ENCODE peak calls at places on chromosome 18, in five cellular contexts. N is HepG2, S is colonic mucosa, G is astrocyte, V is HCT116. E is an unnamed sample.

GRCh38 chr18:28359177-28359576 is 182.2 kb upstream of the CDH2 start:
- DNase-seq in N (no peak), S (no peak), G (no peak), V (no peak), E (no peak)

GRCh38 chr18:66066191-66066590 is 315.4 kb downstream of the CDH7 start:
- DNase-seq in N (no peak), S (no peak), G (no peak), V (no peak), E (no peak)

GRCh38 chr18:74495581-74496507 is at the start of gene CNDP2:
- DNase-seq in N (peak), S (peak), G (peak), V (peak), E (peak)

GRCh38 chr18:30828700-30829099 is 213.8 kb downstream of the DSC3 start:
- DNase-seq in N (no peak), S (no peak), G (no peak), V (no peak), E (peak)

GRCh38 chr18:14025306-14025940 is 106.8 kb downstream of the ZNF519 start:
- DNase-seq in N (no peak), S (peak), G (no peak), V (no peak), E (no peak)

GRCh38 chr18:48672671-48673340 is 134.0 kb downstream of the CTIF start:
- DNase-seq in N (no peak), S (no peak), G (no peak), V (no peak), E (no peak)

GRCh38 chr18:78681934-78682333 is 297.7 kb upstream of the SALL3 start:
- DNase-seq in N (no peak), S (no peak), G (no peak), V (no peak), E (no peak)

GRCh38 chr18:74268175-74268574 is 23.6 kb downstream of the CYB5A start:
- DNase-seq in N (no peak), S (no peak), G (no peak), V (no peak), E (no peak)

GRCh38 chr18:47254341-47254939 is 3.0 kb upstream of the SKOR2 start:
- DNase-seq in N (peak), S (peak), G (peak), V (no peak), E (peak)

GRCh38 chr18:48529796-48530195 is 9.0 kb upstream of the CTIF start:
- DNase-seq in N (no peak), S (no peak), G (peak), V (no peak), E (no peak)

GRCh38 chr18:47931707-47932103 is 1.2 kb upstream of the SMAD2 start:
- DNase-seq in N (no peak), S (peak), G (no peak), V (no peak), E (peak)

GRCh38 chr18:69081846-69082245 is 284.0 kb downstream of the CCDC102B start:
- DNase-seq in N (no peak), S (no peak), G (no peak), V (no peak), E (no peak)

GRCh38 chr18:47969851-47970250 is 39.4 kb upstream of the SMAD2 start:
- DNase-seq in N (no peak), S (no peak), G (peak), V (no peak), E (no peak)

GRCh38 chr18:39604836-39605235 is 2039.2 kb upstream of the CELF4 start:
- DNase-seq in N (no peak), S (no peak), G (peak), V (no peak), E (no peak)

GRCh38 chr18:74990563-74991081 is 218.3 kb downstream of the PTGR3 start:
- DNase-seq in N (no peak), S (no peak), G (peak), V (no peak), E (no peak)

GRCh38 chr18:37175727-37176126 is 346.8 kb downstream of the KIAA1328 start:
- DNase-seq in N (no peak), S (no peak), G (no peak), V (no peak), E (no peak)

GRCh38 chr18:72086421-72086820 is 457.7 kb downstream of the CBLN2 start:
- DNase-seq in N (peak), S (no peak), G (peak), V (no peak), E (peak)

GRCh38 chr18:9925369-9925768 is 11.6 kb downstream of the VAPA start:
- DNase-seq in N (no peak), S (no peak), G (peak), V (no peak), E (no peak)

GRCh38 chr18:76452357-76452756 is 42.7 kb downstream of the ZNF516 start:
- DNase-seq in N (no peak), S (no peak), G (peak), V (no peak), E (no peak)

GRCh38 chr18:13136689-13137040 is 81.9 kb upstream of the LDLRAD4 start:
- DNase-seq in N (no peak), S (no peak), G (no peak), V (no peak), E (no peak)

GRCh38 chr18:48862678-48863270 is 88.0 kb downstream of the SMAD7 start:
- DNase-seq in N (no peak), S (no peak), G (no peak), V (no peak), E (no peak)

GRCh38 chr18:820591-821170 is 8.6 kb upstream of the YES1 start:
- DNase-seq in N (no peak), S (no peak), G (no peak), V (no peak), E (no peak)

GRCh38 chr18:23855721-23856120 is 158.8 kb upstream of the TTC39C start:
- DNase-seq in N (no peak), S (no peak), G (no peak), V (no peak), E (no peak)

GRCh38 chr18:58859935-58860334 is 4.7 kb upstream of the ZNF532 start:
- DNase-seq in N (no peak), S (no peak), G (no peak), V (no peak), E (peak)

GRCh38 chr18:54255141-54255540 is 14.2 kb upstream of the POLI start:
- DNase-seq in N (no peak), S (no peak), G (no peak), V (no peak), E (no peak)

GRCh38 chr18:43129946-43130523 is 14.6 kb upstream of the RIT2 start:
- DNase-seq in N (no peak), S (no peak), G (peak), V (no peak), E (no peak)

GRCh38 chr18:80247403-80247916 is at the start of gene PARD6G:
- DNase-seq in N (peak), S (peak), G (peak), V (peak), E (peak)

GRCh38 chr18:55402731-55403405 is 185.1 kb downstream of the TCF4 start:
- DNase-seq in N (no peak), S (no peak), G (peak), V (no peak), E (no peak)

GRCh38 chr18:55403555-55403954 is 184.4 kb downstream of the TCF4 start:
- DNase-seq in N (no peak), S (no peak), G (no peak), V (no peak), E (no peak)

GRCh38 chr18:55401638-55402191 is 186.3 kb downstream of the TCF4 start:
- DNase-seq in N (peak), S (no peak), G (peak), V (no peak), E (peak)

GRCh38 chr18:55400590-55401274 is 187.3 kb downstream of the TCF4 start:
- DNase-seq in N (no peak), S (no peak), G (peak), V (no peak), E (no peak)

GRCh38 chr18:55401275-55401620 is 186.7 kb downstream of the TCF4 start:
- DNase-seq in N (no peak), S (no peak), G (peak), V (no peak), E (no peak)
- H3K9ac ChIP-seq in N (no peak), S (no peak), G (peak), V (no peak), E (no peak)

GRCh38 chr18:35114305-35114704 is 73.1 kb downstream of the MAPRE2 start:
- DNase-seq in N (no peak), S (no peak), G (no peak), V (no peak), E (no peak)

GRCh38 chr18:35117372-35117771 is 76.2 kb downstream of the MAPRE2 start:
- DNase-seq in N (no peak), S (no peak), G (no peak), V (no peak), E (no peak)

GRCh38 chr18:35117951-35118411 is 76.8 kb downstream of the MAPRE2 start:
- DNase-seq in N (no peak), S (no peak), G (peak), V (no peak), E (peak)

GRCh38 chr18:35118641-35119040 is 77.4 kb downstream of the MAPRE2 start:
- DNase-seq in N (no peak), S (no peak), G (no peak), V (no peak), E (peak)

GRCh38 chr18:35116784-35117318 is 75.6 kb downstream of the MAPRE2 start:
- DNase-seq in N (no peak), S (no peak), G (no peak), V (no peak), E (no peak)
- H3K9ac ChIP-seq in N (no peak), S (no peak), G (no peak), V (no peak), E (no peak)

GRCh38 chr18:67305466-67305865 is 211.1 kb downstream of the DSEL start:
- DNase-seq in N (no peak), S (no peak), G (no peak), V (no peak), E (no peak)

GRCh38 chr18:67308819-67309218 is 207.7 kb downstream of the DSEL start:
- DNase-seq in N (no peak), S (no peak), G (no peak), V (no peak), E (no peak)

GRCh38 chr18:67310826-67311225 is 205.7 kb downstream of the DSEL start:
- DNase-seq in N (no peak), S (no peak), G (peak), V (no peak), E (no peak)
- H3K9ac ChIP-seq in N (no peak), S (no peak), G (no peak), V (no peak), E (no peak)

DNA sequence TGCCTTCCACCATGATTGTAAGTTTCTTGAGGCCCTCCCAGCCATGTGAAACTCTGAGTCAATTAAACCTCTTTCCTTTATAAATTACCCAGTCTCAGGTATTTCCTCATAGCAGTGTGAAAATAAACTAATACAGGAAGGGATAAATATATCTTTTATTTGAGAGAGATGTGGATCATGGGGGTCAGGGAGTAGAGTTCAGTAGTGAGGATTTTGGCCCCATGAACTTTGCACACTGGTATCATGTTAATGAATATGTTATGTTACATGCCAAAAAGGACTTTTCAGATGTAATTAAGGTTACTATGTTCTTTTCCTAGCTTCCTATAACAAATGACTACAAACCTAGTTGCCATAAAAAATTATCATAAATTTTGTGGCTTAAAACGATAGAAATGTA is 1393.7 kb downstream of the DSC3 start:
- DNase-seq in N (no peak), S (no peak), G (no peak), V (no peak), E (no peak)
- H3K9ac ChIP-seq in N (no peak), S (no peak), G (no peak), V (no peak), E (no peak)

DNA sequence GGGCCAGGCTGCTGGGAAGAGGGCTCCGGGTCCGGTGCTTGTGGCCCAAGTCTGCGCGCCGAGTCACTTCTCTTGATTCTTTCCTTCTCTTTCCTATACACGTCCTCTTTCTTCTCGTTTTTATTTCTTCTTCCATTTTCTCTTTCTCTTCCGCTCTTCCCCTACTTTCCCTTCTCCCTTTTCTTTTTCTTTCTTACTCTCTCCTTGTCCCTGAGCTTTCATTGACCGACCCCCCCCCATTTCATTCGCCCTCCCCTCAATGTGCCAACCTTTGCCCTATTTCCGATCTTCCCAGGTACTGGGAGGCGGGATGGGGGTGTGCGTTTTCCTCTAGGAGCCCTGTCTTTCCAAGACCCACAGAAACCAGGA is 1.8 kb downstream of the ONECUT2 start:
- DNase-seq in N (no peak), S (no peak), G (no peak), V (no peak), E (no peak)
- H3K9ac ChIP-seq in N (no peak), S (no peak), G (no peak), V (no peak), E (no peak)

DNA sequence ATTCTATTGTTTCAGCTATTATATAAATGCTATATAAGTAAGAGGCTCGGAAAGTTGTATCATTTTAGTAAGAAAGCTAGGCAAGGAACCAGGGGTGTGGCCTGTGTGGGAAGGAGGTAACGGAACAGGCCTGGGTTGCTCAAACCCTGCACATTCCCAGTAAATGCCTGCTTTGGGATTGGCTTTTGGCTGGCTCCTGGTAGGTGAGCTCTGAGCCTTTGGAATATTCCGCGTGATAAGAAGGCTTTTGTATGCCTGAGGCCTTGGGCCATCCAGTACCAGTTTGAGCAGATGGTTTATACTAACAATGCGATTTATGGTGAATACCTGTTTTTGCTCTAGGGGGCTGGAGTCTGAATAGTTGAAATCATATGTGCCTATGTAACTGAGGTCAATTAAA is 42.6 kb upstream of the CDH20 start:
- DNase-seq in N (no peak), S (no peak), G (no peak), V (no peak), E (no peak)
- H3K9ac ChIP-seq in N (no peak), S (no peak), G (no peak), V (no peak), E (no peak)

GRCh38 chr18:33444699-33445098 is 4.2 kb upstream of the CCDC178 start:
- DNase-seq in N (no peak), S (no peak), G (no peak), V (no peak), E (no peak)

GRCh38 chr18:33446604-33447003 is 6.1 kb upstream of the CCDC178 start:
- DNase-seq in N (no peak), S (no peak), G (no peak), V (no peak), E (no peak)
- H3K9ac ChIP-seq in N (no peak), S (no peak), G (no peak), V (no peak), E (no peak)

GRCh38 chr18:45667056-45667455 is 51.8 kb downstream of the SLC14A2 start:
- DNase-seq in N (no peak), S (no peak), G (no peak), V (no peak), E (no peak)
- H3K9ac ChIP-seq in N (no peak), S (no peak), G (no peak), V (no peak), E (no peak)